ENCODE peak calls at places on chromosomes 12 and 14, in seven cellular contexts. One of them, this sample, is unnamed.

GRCh38 chr12:57838594-57839302 is 7.8 kb downstream of the CTDSP2 start:
- DNase-seq in stimulated activated CD8-positive, alpha-beta memory T cell treated with anti-CD3 and anti-CD28 coated beads, Interleukin-7, amount 100 ng/mL, for 4 hours: no peak
- DNase-seq in heart left ventricle: no peak
- DNase-seq in T-helper 1 cell: no peak
- DNase-seq in left ventricle myocardium inferior: no peak
- DNase-seq in Jurkat, Clone E6-1: peak
- DNase-seq in neural crest cell: no peak
- DNase-seq in this sample: no peak

GRCh38 chr14:53193193-53193592 is 40.1 kb upstream of the DDHD1 start:
- DNase-seq in stimulated activated CD8-positive, alpha-beta memory T cell treated with anti-CD3 and anti-CD28 coated beads, Interleukin-7, amount 100 ng/mL, for 4 hours: no peak
- DNase-seq in heart left ventricle: no peak
- DNase-seq in T-helper 1 cell: no peak
- DNase-seq in left ventricle myocardium inferior: no peak
- DNase-seq in Jurkat, Clone E6-1: no peak
- DNase-seq in neural crest cell: no peak
- DNase-seq in this sample: peak

GRCh38 chr14:78253986-78254385 is 83.8 kb downstream of the NRXN3 start:
- DNase-seq in stimulated activated CD8-positive, alpha-beta memory T cell treated with anti-CD3 and anti-CD28 coated beads, Interleukin-7, amount 100 ng/mL, for 4 hours: no peak
- DNase-seq in heart left ventricle: no peak
- DNase-seq in T-helper 1 cell: no peak
- DNase-seq in left ventricle myocardium inferior: no peak
- DNase-seq in Jurkat, Clone E6-1: no peak
- DNase-seq in neural crest cell: no peak
- DNase-seq in this sample: no peak

GRCh38 chr12:59548930-59549329 is 46.9 kb upstream of the SLC16A7 start:
- DNase-seq in stimulated activated CD8-positive, alpha-beta memory T cell treated with anti-CD3 and anti-CD28 coated beads, Interleukin-7, amount 100 ng/mL, for 4 hours: no peak
- DNase-seq in heart left ventricle: no peak
- DNase-seq in T-helper 1 cell: no peak
- DNase-seq in left ventricle myocardium inferior: no peak
- DNase-seq in Jurkat, Clone E6-1: no peak
- DNase-seq in neural crest cell: no peak
- DNase-seq in this sample: no peak

GRCh38 chr14:31703056-31703455 is 141.9 kb downstream of the NUBPL start:
- DNase-seq in stimulated activated CD8-positive, alpha-beta memory T cell treated with anti-CD3 and anti-CD28 coated beads, Interleukin-7, amount 100 ng/mL, for 4 hours: no peak
- DNase-seq in heart left ventricle: no peak
- DNase-seq in T-helper 1 cell: no peak
- DNase-seq in left ventricle myocardium inferior: no peak
- DNase-seq in Jurkat, Clone E6-1: no peak
- DNase-seq in neural crest cell: no peak
- DNase-seq in this sample: no peak

GRCh38 chr12:101935769-101936741 is 58.7 kb downstream of the DRAM1 start:
- DNase-seq in stimulated activated CD8-positive, alpha-beta memory T cell treated with anti-CD3 and anti-CD28 coated beads, Interleukin-7, amount 100 ng/mL, for 4 hours: no peak
- DNase-seq in heart left ventricle: peak
- DNase-seq in T-helper 1 cell: no peak
- DNase-seq in left ventricle myocardium inferior: peak
- DNase-seq in Jurkat, Clone E6-1: no peak
- DNase-seq in neural crest cell: no peak
- DNase-seq in this sample: peak

GRCh38 chr14:75497191-75497590 is 25.1 kb upstream of the BATF start:
- DNase-seq in stimulated activated CD8-positive, alpha-beta memory T cell treated with anti-CD3 and anti-CD28 coated beads, Interleukin-7, amount 100 ng/mL, for 4 hours: peak
- DNase-seq in heart left ventricle: no peak
- DNase-seq in T-helper 1 cell: no peak
- DNase-seq in left ventricle myocardium inferior: no peak
- DNase-seq in Jurkat, Clone E6-1: no peak
- DNase-seq in neural crest cell: no peak
- DNase-seq in this sample: no peak

GRCh38 chr14:91138511-91139359 is 24.9 kb downstream of the DGLUCY start:
- DNase-seq in stimulated activated CD8-positive, alpha-beta memory T cell treated with anti-CD3 and anti-CD28 coated beads, Interleukin-7, amount 100 ng/mL, for 4 hours: no peak
- DNase-seq in heart left ventricle: no peak
- DNase-seq in T-helper 1 cell: no peak
- DNase-seq in left ventricle myocardium inferior: no peak
- DNase-seq in Jurkat, Clone E6-1: peak
- DNase-seq in neural crest cell: no peak
- DNase-seq in this sample: peak

GRCh38 chr14:89489796-89490506 is 72.9 kb upstream of the FOXN3 start:
- DNase-seq in stimulated activated CD8-positive, alpha-beta memory T cell treated with anti-CD3 and anti-CD28 coated beads, Interleukin-7, amount 100 ng/mL, for 4 hours: no peak
- DNase-seq in heart left ventricle: no peak
- DNase-seq in T-helper 1 cell: no peak
- DNase-seq in left ventricle myocardium inferior: no peak
- DNase-seq in Jurkat, Clone E6-1: no peak
- DNase-seq in neural crest cell: no peak
- DNase-seq in this sample: peak

GRCh38 chr14:22007278-22008097 is 333.9 kb upstream of the OR4E1 start:
- DNase-seq in stimulated activated CD8-positive, alpha-beta memory T cell treated with anti-CD3 and anti-CD28 coated beads, Interleukin-7, amount 100 ng/mL, for 4 hours: no peak
- DNase-seq in heart left ventricle: no peak
- DNase-seq in T-helper 1 cell: no peak
- DNase-seq in left ventricle myocardium inferior: no peak
- DNase-seq in Jurkat, Clone E6-1: no peak
- DNase-seq in neural crest cell: no peak
- DNase-seq in this sample: no peak

GRCh38 chr12:89379100-89379838 is 27.0 kb upstream of the DUSP6 start:
- DNase-seq in stimulated activated CD8-positive, alpha-beta memory T cell treated with anti-CD3 and anti-CD28 coated beads, Interleukin-7, amount 100 ng/mL, for 4 hours: no peak
- DNase-seq in heart left ventricle: no peak
- DNase-seq in T-helper 1 cell: no peak
- DNase-seq in left ventricle myocardium inferior: no peak
- DNase-seq in Jurkat, Clone E6-1: no peak
- DNase-seq in neural crest cell: no peak
- DNase-seq in this sample: no peak

GRCh38 chr12:104649913-104650312 is 193.2 kb downstream of the CHST11 start:
- DNase-seq in stimulated activated CD8-positive, alpha-beta memory T cell treated with anti-CD3 and anti-CD28 coated beads, Interleukin-7, amount 100 ng/mL, for 4 hours: no peak
- DNase-seq in heart left ventricle: no peak
- DNase-seq in T-helper 1 cell: no peak
- DNase-seq in left ventricle myocardium inferior: no peak
- DNase-seq in Jurkat, Clone E6-1: no peak
- DNase-seq in neural crest cell: no peak
- DNase-seq in this sample: no peak

GRCh38 chr14:97359391-97359790 is 562.2 kb downstream of the VRK1 start:
- DNase-seq in stimulated activated CD8-positive, alpha-beta memory T cell treated with anti-CD3 and anti-CD28 coated beads, Interleukin-7, amount 100 ng/mL, for 4 hours: no peak
- DNase-seq in heart left ventricle: no peak
- DNase-seq in T-helper 1 cell: no peak
- DNase-seq in left ventricle myocardium inferior: no peak
- DNase-seq in Jurkat, Clone E6-1: no peak
- DNase-seq in neural crest cell: no peak
- DNase-seq in this sample: no peak

GRCh38 chr12:106144847-106145246 is 6.1 kb upstream of the NUAK1 start:
- DNase-seq in stimulated activated CD8-positive, alpha-beta memory T cell treated with anti-CD3 and anti-CD28 coated beads, Interleukin-7, amount 100 ng/mL, for 4 hours: no peak
- DNase-seq in heart left ventricle: no peak
- DNase-seq in T-helper 1 cell: no peak
- DNase-seq in left ventricle myocardium inferior: no peak
- DNase-seq in Jurkat, Clone E6-1: no peak
- DNase-seq in neural crest cell: no peak
- DNase-seq in this sample: no peak

GRCh38 chr12:21483531-21483930 is 17.9 kb downstream of the RECQL start:
- DNase-seq in stimulated activated CD8-positive, alpha-beta memory T cell treated with anti-CD3 and anti-CD28 coated beads, Interleukin-7, amount 100 ng/mL, for 4 hours: no peak
- DNase-seq in heart left ventricle: no peak
- DNase-seq in T-helper 1 cell: no peak
- DNase-seq in left ventricle myocardium inferior: no peak
- DNase-seq in Jurkat, Clone E6-1: no peak
- DNase-seq in neural crest cell: no peak
- DNase-seq in this sample: no peak

GRCh38 chr12:18217981-18218380 is 43.3 kb upstream of the PIK3C2G start:
- DNase-seq in stimulated activated CD8-positive, alpha-beta memory T cell treated with anti-CD3 and anti-CD28 coated beads, Interleukin-7, amount 100 ng/mL, for 4 hours: no peak
- DNase-seq in heart left ventricle: no peak
- DNase-seq in T-helper 1 cell: no peak
- DNase-seq in left ventricle myocardium inferior: no peak
- DNase-seq in Jurkat, Clone E6-1: no peak
- DNase-seq in neural crest cell: no peak
- DNase-seq in this sample: no peak

GRCh38 chr14:45135181-45135580 is 549 bp upstream of the FANCM start:
- DNase-seq in stimulated activated CD8-positive, alpha-beta memory T cell treated with anti-CD3 and anti-CD28 coated beads, Interleukin-7, amount 100 ng/mL, for 4 hours: no peak
- DNase-seq in heart left ventricle: no peak
- DNase-seq in T-helper 1 cell: no peak
- DNase-seq in left ventricle myocardium inferior: no peak
- DNase-seq in Jurkat, Clone E6-1: no peak
- DNase-seq in neural crest cell: peak
- DNase-seq in this sample: no peak

GRCh38 chr12:50101663-50102062 is 2.1 kb upstream of the GPD1 start:
- DNase-seq in stimulated activated CD8-positive, alpha-beta memory T cell treated with anti-CD3 and anti-CD28 coated beads, Interleukin-7, amount 100 ng/mL, for 4 hours: no peak
- DNase-seq in heart left ventricle: no peak
- DNase-seq in T-helper 1 cell: no peak
- DNase-seq in left ventricle myocardium inferior: no peak
- DNase-seq in Jurkat, Clone E6-1: no peak
- DNase-seq in neural crest cell: no peak
- DNase-seq in this sample: no peak

GRCh38 chr12:14769462-14769836 is 33.8 kb downstream of the WBP11 start:
- DNase-seq in stimulated activated CD8-positive, alpha-beta memory T cell treated with anti-CD3 and anti-CD28 coated beads, Interleukin-7, amount 100 ng/mL, for 4 hours: no peak
- DNase-seq in heart left ventricle: peak
- DNase-seq in T-helper 1 cell: no peak
- DNase-seq in left ventricle myocardium inferior: peak
- DNase-seq in Jurkat, Clone E6-1: no peak
- DNase-seq in neural crest cell: peak
- DNase-seq in this sample: no peak

GRCh38 chr12:26810330-26810729 is 22.7 kb downstream of the ITPR2 start:
- DNase-seq in stimulated activated CD8-positive, alpha-beta memory T cell treated with anti-CD3 and anti-CD28 coated beads, Interleukin-7, amount 100 ng/mL, for 4 hours: no peak
- DNase-seq in heart left ventricle: peak
- DNase-seq in T-helper 1 cell: no peak
- DNase-seq in left ventricle myocardium inferior: peak
- DNase-seq in Jurkat, Clone E6-1: no peak
- DNase-seq in neural crest cell: no peak
- DNase-seq in this sample: no peak

GRCh38 chr12:50024804-50025186 is 499 bp downstream of the RACGAP1 start:
- DNase-seq in stimulated activated CD8-positive, alpha-beta memory T cell treated with anti-CD3 and anti-CD28 coated beads, Interleukin-7, amount 100 ng/mL, for 4 hours: no peak
- DNase-seq in heart left ventricle: no peak
- DNase-seq in T-helper 1 cell: no peak
- DNase-seq in left ventricle myocardium inferior: no peak
- DNase-seq in Jurkat, Clone E6-1: no peak
- DNase-seq in neural crest cell: no peak
- DNase-seq in this sample: peak

GRCh38 chr12:71958993-71959588 is 20.4 kb downstream of the TPH2 start:
- DNase-seq in stimulated activated CD8-positive, alpha-beta memory T cell treated with anti-CD3 and anti-CD28 coated beads, Interleukin-7, amount 100 ng/mL, for 4 hours: no peak
- DNase-seq in heart left ventricle: no peak
- DNase-seq in T-helper 1 cell: no peak
- DNase-seq in left ventricle myocardium inferior: no peak
- DNase-seq in Jurkat, Clone E6-1: no peak
- DNase-seq in neural crest cell: no peak
- DNase-seq in this sample: no peak